ENCODE peak calls at places on chromosomes 6 and 20, in seven cellular contexts. O is HT1080; P is LoVo; F is psoas muscle; Q is NCI-H1092 treated with DMSO at 0.1 percent for 48 hours; G is stimulated activated naive CD8-positive, alpha-beta T cell treated with anti-CD3 and anti-CD28 coated beads, Interleukin-15, Interleukin-2, amounts not matched to agents 100 U/mL and 50 U/mL, for 24 hours; D is lung. B is an unnamed sample.

GRCh38 chr6:47465117-47465516 is 12.5 kb upstream of the CD2AP start:
- DNase-seq in O (no peak), P (no peak), F (no peak), Q (no peak), G (no peak), D (no peak), B (no peak)

GRCh38 chr6:169162249-169162967 is 91.2 kb downstream of the THBS2 start:
- DNase-seq in O (no peak), P (no peak), F (peak), Q (no peak), G (no peak), D (peak), B (no peak)

GRCh38 chr6:108588586-108588985 is 27.9 kb downstream of the FOXO3 start:
- DNase-seq in O (peak), P (no peak), F (peak), Q (no peak), G (no peak), D (no peak), B (no peak)

GRCh38 chr6:85395746-85396145 is 54.1 kb upstream of the NT5E start:
- DNase-seq in O (no peak), P (no peak), F (no peak), Q (no peak), G (no peak), D (no peak), B (no peak)

GRCh38 chr6:17962436-17963031 is 24.9 kb downstream of the KIF13A start:
- DNase-seq in O (peak), P (no peak), F (peak), Q (no peak), G (no peak), D (no peak), B (no peak)

GRCh38 chr20:31691646-31692275 is 30.9 kb downstream of the BCL2L1 start:
- DNase-seq in O (no peak), P (no peak), F (no peak), Q (no peak), G (no peak), D (no peak), B (no peak)

GRCh38 chr6:92132446-92132845 is 1286.9 kb downstream of the EPHA7 start:
- DNase-seq in O (no peak), P (no peak), F (no peak), Q (no peak), G (no peak), D (no peak), B (no peak)

GRCh38 chr6:44051516-44051915 is 75.7 kb downstream of the MRPL14 start:
- DNase-seq in O (peak), P (no peak), F (no peak), Q (no peak), G (no peak), D (no peak), B (peak)

GRCh38 chr6:1554881-1555569 is 54.7 kb upstream of the FOXC1 start:
- DNase-seq in O (peak), P (no peak), F (peak), Q (no peak), G (peak), D (peak), B (peak)

GRCh38 chr6:103723438-103723837 is 1136.3 kb downstream of the HACE1 start:
- DNase-seq in O (no peak), P (no peak), F (no peak), Q (no peak), G (no peak), D (no peak), B (no peak)

GRCh38 chr6:112054520-112055160 is 736 bp downstream of the CCN6 start:
- DNase-seq in O (no peak), P (no peak), F (no peak), Q (no peak), G (no peak), D (no peak), B (no peak)

GRCh38 chr6:135353113-135353512 is 144.4 kb downstream of the AHI1 start:
- DNase-seq in O (no peak), P (no peak), F (no peak), Q (no peak), G (no peak), D (no peak), B (no peak)

GRCh38 chr6:112441607-112442006 is 94.5 kb downstream of the RFPL4B start:
- DNase-seq in O (no peak), P (no peak), F (no peak), Q (no peak), G (no peak), D (no peak), B (no peak)

GRCh38 chr20:33862709-33863403 is 51.7 kb downstream of the CHMP4B start:
- DNase-seq in O (peak), P (no peak), F (peak), Q (peak), G (peak), D (peak), B (peak)

GRCh38 chr20:3887870-3888614 is 1.1 kb upstream of the PANK2 start:
- DNase-seq in O (no peak), P (peak), F (no peak), Q (no peak), G (no peak), D (no peak), B (no peak)

GRCh38 chr6:36350681-36351091 is 14.0 kb upstream of the BNIP5 start:
- DNase-seq in O (peak), P (no peak), F (no peak), Q (no peak), G (no peak), D (no peak), B (peak)

GRCh38 chr20:25493137-25493536 is 85.7 kb downstream of the GINS1 start:
- DNase-seq in O (no peak), P (no peak), F (no peak), Q (no peak), G (no peak), D (no peak), B (no peak)

GRCh38 chr20:44231713-44232468 is 15.2 kb upstream of the GDAP1L1 start:
- DNase-seq in O (no peak), P (no peak), F (no peak), Q (no peak), G (no peak), D (no peak), B (no peak)

GRCh38 chr6:143555071-143555492 is 43.6 kb upstream of the FUCA2 start:
- DNase-seq in O (no peak), P (no peak), F (no peak), Q (no peak), G (no peak), D (no peak), B (no peak)

GRCh38 chr6:69594405-69594804 is 202.4 kb downstream of the LMBRD1 start:
- DNase-seq in O (no peak), P (peak), F (no peak), Q (no peak), G (no peak), D (no peak), B (no peak)

GRCh38 chr6:13733178-13733851 is 21.7 kb upstream of the RANBP9 start:
- DNase-seq in O (peak), P (no peak), F (peak), Q (peak), G (no peak), D (peak), B (peak)

GRCh38 chr20:25139061-25139705 is 56.3 kb upstream of the ENTPD6 start:
- DNase-seq in O (no peak), P (peak), F (no peak), Q (peak), G (no peak), D (no peak), B (peak)

GRCh38 chr6:168328086-168328485 is 8.5 kb upstream of the DACT2 start:
- DNase-seq in O (no peak), P (no peak), F (no peak), Q (no peak), G (no peak), D (no peak), B (no peak)

GRCh38 chr20:20440473-20440872 is 72.6 kb downstream of the INSM1 start:
- DNase-seq in O (no peak), P (no peak), F (no peak), Q (peak), G (no peak), D (no peak), B (no peak)

GRCh38 chr6:12175626-12176025 is 114.5 kb upstream of the EDN1 start:
- DNase-seq in O (no peak), P (no peak), F (no peak), Q (no peak), G (no peak), D (no peak), B (no peak)

GRCh38 chr6:130559166-130559565 is 193.3 kb downstream of the TMEM200A start:
- DNase-seq in O (no peak), P (no peak), F (no peak), Q (no peak), G (no peak), D (no peak), B (no peak)

GRCh38 chr6:37979392-37980221 is 160.1 kb downstream of the ZFAND3 start:
- DNase-seq in O (no peak), P (no peak), F (no peak), Q (peak), G (no peak), D (no peak), B (no peak)

GRCh38 chr6:168137024-168137423 is 58.0 kb upstream of the FRMD1 start:
- DNase-seq in O (no peak), P (no peak), F (no peak), Q (no peak), G (no peak), D (no peak), B (no peak)

GRCh38 chr6:15288856-15289255 is 43.0 kb downstream of the JARID2 start:
- DNase-seq in O (peak), P (no peak), F (no peak), Q (no peak), G (no peak), D (no peak), B (no peak)

GRCh38 chr6:4369616-4370015 is 234.2 kb upstream of the ECI2 start:
- DNase-seq in O (peak), P (no peak), F (no peak), Q (no peak), G (no peak), D (no peak), B (no peak)

GRCh38 chr20:50229156-50229605 is 38.6 kb downstream of the CEBPB start:
- DNase-seq in O (no peak), P (no peak), F (peak), Q (no peak), G (no peak), D (no peak), B (peak)

GRCh38 chr20:63138855-63139341 is 77.0 kb downstream of the YTHDF1 start:
- DNase-seq in O (peak), P (peak), F (peak), Q (no peak), G (no peak), D (no peak), B (no peak)

GRCh38 chr6:24630861-24631505 is 15.0 kb downstream of the KIAA0319 start:
- DNase-seq in O (no peak), P (no peak), F (no peak), Q (no peak), G (no peak), D (no peak), B (no peak)

GRCh38 chr6:20403766-20404640 is 2.3 kb downstream of the E2F3 start:
- DNase-seq in O (peak), P (peak), F (no peak), Q (peak), G (peak), D (no peak), B (peak)

GRCh38 chr6:45690846-45691245 is 313.1 kb upstream of the SUPT3H start:
- DNase-seq in O (no peak), P (no peak), F (no peak), Q (no peak), G (no peak), D (no peak), B (no peak)

GRCh38 chr20:41716436-41716835 is 98.3 kb upstream of the CHD6 start:
- DNase-seq in O (peak), P (no peak), F (no peak), Q (no peak), G (no peak), D (no peak), B (no peak)

B was measured in Calu3.